ENCODE peak calls at places on chromosome 7, in six cellular contexts. X, A, E, S, V and M are unnamed samples.

GRCh38 chr7:36154255-36155212 is 1.5 kb downstream of the EEPD1 start:
- DNase-seq in X (no peak), V (no peak), E (no peak), A (no peak), S (no peak), M (no peak)

GRCh38 chr7:135181929-135182678 is 11.6 kb upstream of the CYREN start:
- DNase-seq in A (no peak), X (no peak), V (no peak), E (no peak), S (no peak), M (no peak)

GRCh38 chr7:135501402-135501801 is 8.5 kb downstream of the CNOT4 start:
- DNase-seq in S (no peak), X (no peak), E (no peak), A (no peak), V (no peak), M (no peak)

GRCh38 chr7:41886257-41886905 is 183.5 kb upstream of the INHBA start:
- DNase-seq in S (no peak), X (no peak), V (no peak), A (no peak), E (no peak), M (peak; percentile 91)

GRCh38 chr7:126022452-126022851 is 1092.8 kb upstream of the POT1 start:
- DNase-seq in E (no peak), X (no peak), S (no peak), V (no peak), A (no peak), M (no peak)

GRCh38 chr7:88217675-88218427 is 2.0 kb downstream of the SRI start:
- DNase-seq in A (no peak), V (no peak), E (peak; percentile 46), S (peak; percentile 83), X (no peak), M (peak; percentile 45)

GRCh38 chr7:108598153-108598552 is 28.5 kb downstream of the DNAJB9 start:
- DNase-seq in V (no peak), S (no peak), A (no peak), E (no peak), X (no peak), M (no peak)

GRCh38 chr7:15972767-15973362 is 286.4 kb upstream of the MEOX2 start:
- DNase-seq in E (peak; percentile 0), X (no peak), V (no peak), S (no peak), A (peak; percentile 87), M (no peak)

GRCh38 chr7:70017371-70017770 is 419.1 kb downstream of the AUTS2 start:
- DNase-seq in A (no peak), V (no peak), E (no peak), S (no peak), X (no peak), M (no peak)

GRCh38 chr7:125149151-125149550 is 219.5 kb upstream of the POT1 start:
- DNase-seq in A (peak; percentile 9), E (no peak), X (no peak), S (no peak), V (no peak), M (no peak)

GRCh38 chr7:74441801-74442200 is 11.9 kb upstream of the GTF2IRD1 start:
- DNase-seq in S (no peak), X (no peak), A (no peak), V (no peak), E (no peak), M (no peak)

GRCh38 chr7:74262639-74263398 is 8.6 kb upstream of the RFC2 start:
- DNase-seq in V (peak; percentile 42), A (no peak), E (no peak), X (no peak), S (no peak), M (no peak)

GRCh38 chr7:119945822-119946221 is 327.2 kb upstream of the KCND2 start:
- DNase-seq in X (no peak), A (no peak), V (no peak), S (no peak), E (no peak), M (no peak)

GRCh38 chr7:44541876-44542610 is 913 bp upstream of the NPC1L1 start:
- DNase-seq in X (no peak), S (no peak), E (no peak), A (no peak), V (peak; percentile 37), M (no peak)

GRCh38 chr7:134792968-134793367 is 13.5 kb downstream of the CALD1 start:
- DNase-seq in S (no peak), X (no peak), A (no peak), E (no peak), V (no peak), M (no peak)

GRCh38 chr7:44212581-44213184 is 11.9 kb downstream of the YKT6 start:
- DNase-seq in V (no peak), S (no peak), E (no peak), X (no peak), A (no peak), M (no peak)

GRCh38 chr7:101630591-101630990 is 1.5 kb upstream of the MYL10 start:
- DNase-seq in E (no peak), X (no peak), A (peak; percentile 53), S (no peak), V (no peak), M (peak; percentile 78)

GRCh38 chr7:105218215-105218614 is 170.5 kb downstream of the SRPK2 start:
- DNase-seq in X (no peak), S (no peak), E (no peak), V (no peak), A (no peak), M (no peak)

GRCh38 chr7:135147899-135148721 is at the start of gene TMEM140:
- DNase-seq in S (peak; percentile 90), V (peak; percentile 94), E (peak; percentile 46), X (no peak), A (peak; percentile 92), M (no peak)

GRCh38 chr7:47293884-47294568 is 287.9 kb downstream of the TNS3 start:
- DNase-seq in X (no peak), A (no peak), V (no peak), E (no peak), S (no peak), M (peak; percentile 91)

GRCh38 chr7:102285541-102286236 is 979 bp upstream of the SH2B2 start:
- DNase-seq in E (no peak), S (no peak), X (no peak), V (no peak), A (no peak), M (no peak)

GRCh38 chr7:897086-897485 is 20.7 kb downstream of the GET4 start:
- DNase-seq in E (no peak), X (no peak), A (no peak), V (no peak), S (no peak), M (no peak)

GRCh38 chr7:94648731-94649130 is 7.2 kb downstream of the SGCE start:
- DNase-seq in V (no peak), S (no peak), X (no peak), E (no peak), A (no peak), M (no peak)

GRCh38 chr7:94639384-94639783 is 16.5 kb downstream of the SGCE start:
- DNase-seq in S (no peak), A (no peak), V (no peak), E (no peak), X (no peak), M (no peak)

GRCh38 chr7:94647295-94647694 is 8.6 kb downstream of the SGCE start:
- DNase-seq in A (no peak), S (no peak), V (no peak), E (no peak), X (no peak), M (no peak)

GRCh38 chr7:94643771-94644545 is 12.0 kb downstream of the SGCE start:
- DNase-seq in E (no peak), V (no peak), A (no peak), X (no peak), S (no peak), M (no peak)

DNA sequence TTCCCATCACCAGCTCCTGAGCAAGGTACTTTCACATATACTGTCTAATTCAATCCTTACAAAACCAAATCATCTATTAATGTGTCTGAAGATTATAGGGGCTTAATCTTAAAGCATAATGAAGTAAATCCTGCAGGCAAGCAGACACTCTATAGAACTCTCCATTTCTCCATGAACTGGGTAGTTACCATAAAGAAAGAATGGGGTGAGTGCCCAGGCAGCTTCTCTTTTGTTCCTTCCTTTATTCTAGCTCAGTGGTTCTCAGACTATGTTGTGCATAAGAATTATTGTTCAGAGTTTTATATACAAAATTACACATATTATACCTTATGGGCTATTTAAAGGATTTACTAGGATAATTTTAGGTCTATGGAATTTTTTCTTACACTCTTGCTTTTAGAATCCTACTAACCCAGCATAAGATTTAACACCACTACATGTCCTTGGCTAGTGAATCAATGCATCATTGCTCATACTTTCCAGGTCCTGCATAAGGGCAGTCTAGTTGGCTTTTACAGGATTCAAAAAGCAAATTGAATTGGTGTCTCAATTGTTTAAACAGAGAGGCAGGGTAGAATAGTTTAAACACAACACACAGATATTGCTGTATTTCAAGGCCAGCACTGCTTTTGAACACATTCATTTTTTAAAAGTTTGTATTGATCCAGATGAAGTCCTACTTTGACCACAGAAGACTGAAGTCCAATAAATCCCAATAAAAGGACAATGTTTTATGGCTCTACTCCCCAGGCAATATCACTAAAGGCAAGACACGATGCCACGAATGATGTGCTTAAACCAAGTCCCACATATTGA is 12.9 kb downstream of the SGCE start:
- DNase-seq in S (no peak), X (no peak), A (no peak), V (peak; percentile 96), E (no peak), M (no peak)
- TF ChIP-seq MAX in S (no peak), X (no peak), A (no peak), V (peak; percentile 23), E (no peak), M (no peak)

DNA sequence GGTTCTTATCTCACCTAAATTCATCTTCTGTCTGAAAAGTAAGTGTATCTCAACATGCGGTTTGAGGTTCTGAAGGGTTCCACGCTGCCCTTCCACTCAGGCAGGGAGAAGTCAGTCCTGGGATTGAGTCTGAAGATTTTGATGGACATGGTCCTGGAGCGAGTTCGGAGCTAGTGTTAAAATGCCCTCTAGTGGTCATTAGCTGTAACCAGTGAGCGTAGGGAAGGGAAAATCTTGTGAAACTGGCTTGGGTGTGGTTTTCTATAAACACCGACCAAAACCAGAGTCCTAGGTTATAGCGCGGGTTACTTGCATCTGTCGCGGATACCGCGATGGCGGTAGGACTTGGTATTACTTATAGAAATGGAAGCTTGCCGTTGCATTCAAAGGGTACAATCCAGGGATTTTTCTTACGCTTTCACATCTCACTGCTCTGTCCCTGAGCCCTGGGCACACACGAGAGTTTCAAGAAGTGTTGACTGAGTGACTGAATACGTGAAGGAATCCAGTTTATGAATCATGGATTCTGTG is 348.2 kb upstream of the C7orf33 start:
- DNase-seq in V (peak; percentile 30), A (no peak), E (peak; percentile 63), X (peak; percentile 62), S (no peak), M (peak; percentile 72)
- H3K4me3 ChIP-seq in V (no peak overlapping the region), A (no peak overlapping the region), E (no peak overlapping the region), X (no peak overlapping the region), S (no peak overlapping the region), M (no peak overlapping the region)

DNA sequence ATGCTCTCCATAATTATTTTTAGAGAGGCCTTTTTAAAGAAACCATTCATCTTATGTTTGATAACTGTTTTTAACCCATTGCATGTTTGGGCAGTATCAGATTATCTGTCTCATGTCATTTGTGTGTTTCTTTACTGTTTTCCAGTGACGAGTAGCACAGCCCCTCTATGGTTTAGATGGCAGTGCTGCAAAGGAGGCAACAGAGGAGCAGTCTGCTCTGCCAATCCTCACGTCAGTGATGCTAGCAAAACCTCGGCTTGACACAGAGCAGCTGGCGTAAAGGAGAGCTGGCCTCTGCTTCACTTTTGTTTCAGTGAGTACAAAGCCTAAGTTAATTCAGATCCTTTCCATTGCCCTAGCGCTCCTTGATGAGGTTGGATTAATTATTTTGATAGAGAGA is 80.4 kb upstream of the GARIN1A start:
- DNase-seq in X (no peak), S (no peak), V (no peak), E (no peak), A (no peak), M (no peak)
- TF ChIP-seq MYC in X (no peak), S (no peak), V (no peak), E (no peak), A (no peak), M (no peak)

GRCh38 chr7:3245077-3245476 is 56.0 kb upstream of the SDK1 start:
- DNase-seq in A (no peak), S (no peak), X (no peak), V (no peak), E (no peak), M (no peak)
- TF ChIP-seq MAX in A (no peak), S (no peak), X (no peak), V (no peak), E (no peak), M (no peak)